ENCODE peak calls at places on chromosomes 12 and 14, in four cellular contexts. One of them, this sample, is unnamed.

GRCh38 chr12:127767631-127768030 is 499.3 kb upstream of the TMEM132C start:
- DNase-seq in H1: no peak
- DNase-seq in HepG2: no peak
- DNase-seq in K562: no peak
- DNase-seq in this sample: no peak

GRCh38 chr12:53997324-53998173 is 2.4 kb upstream of the HOXC9 start:
- DNase-seq in K562: no peak
- DNase-seq in HepG2: no peak
- DNase-seq in H1: no peak
- DNase-seq in this sample: no peak

GRCh38 chr12:98440165-98440581 is 75.2 kb upstream of the TMPO start:
- DNase-seq in K562: peak; percentile 66
- DNase-seq in H1: no peak
- DNase-seq in HepG2: no peak
- DNase-seq in this sample: peak; percentile 95

GRCh38 chr14:102232348-102232625 is 72.7 kb downstream of the MOK start:
- DNase-seq in K562: no peak
- DNase-seq in HepG2: no peak
- DNase-seq in H1: no peak
- DNase-seq in this sample: no peak

GRCh38 chr14:97441740-97442362 is 644.7 kb downstream of the VRK1 start:
- DNase-seq in K562: no peak
- DNase-seq in H1: no peak
- DNase-seq in HepG2: no peak
- DNase-seq in this sample: no peak

GRCh38 chr14:59936145-59936544 is 16.2 kb downstream of the LRRC9 start:
- DNase-seq in H1: no peak
- DNase-seq in K562: no peak
- DNase-seq in HepG2: no peak
- DNase-seq in this sample: no peak

GRCh38 chr12:9064201-9064814 is 51.4 kb downstream of the A2M start:
- DNase-seq in H1: no peak
- DNase-seq in HepG2: peak; percentile 65
- DNase-seq in K562: no peak
- DNase-seq in this sample: peak; percentile 83

GRCh38 chr12:27703720-27704452 is 6.7 kb upstream of the MRPS35 start:
- DNase-seq in H1: peak; percentile 85
- DNase-seq in HepG2: peak; percentile 75
- DNase-seq in K562: peak; percentile 60
- DNase-seq in this sample: peak; percentile 87

GRCh38 chr12:59734371-59734770 is 138.5 kb downstream of the SLC16A7 start:
- DNase-seq in H1: no peak
- DNase-seq in HepG2: no peak
- DNase-seq in K562: no peak
- DNase-seq in this sample: no peak

GRCh38 chr12:115964626-115965025 is 312.9 kb downstream of the MED13L start:
- DNase-seq in K562: no peak
- DNase-seq in H1: no peak
- DNase-seq in HepG2: no peak
- DNase-seq in this sample: no peak

GRCh38 chr12:125186471-125187147 is 121.4 kb downstream of the AACS start:
- DNase-seq in K562: no peak
- DNase-seq in HepG2: no peak
- DNase-seq in H1: peak; percentile 63
- DNase-seq in this sample: no peak

GRCh38 chr14:74085047-74085637 is 386 bp downstream of the LIN52 start:
- DNase-seq in HepG2: peak; percentile 10
- DNase-seq in K562: peak; percentile 21
- DNase-seq in H1: no peak
- DNase-seq in this sample: no peak

GRCh38 chr12:124906606-124907261 is 7.7 kb downstream of the UBC start:
- DNase-seq in K562: peak; percentile 72
- DNase-seq in HepG2: peak; percentile 93
- DNase-seq in H1: peak; percentile 92
- DNase-seq in this sample: peak; percentile 95

GRCh38 chr12:52006726-52007157 is at the start of gene TAMALIN:
- DNase-seq in K562: peak; percentile 81
- DNase-seq in H1: no peak
- DNase-seq in HepG2: no peak
- DNase-seq in this sample: peak; percentile 84

GRCh38 chr12:120538281-120539156 is 4.4 kb downstream of the RNF10 start:
- DNase-seq in H1: no peak
- DNase-seq in K562: no peak
- DNase-seq in HepG2: peak; percentile 73
- DNase-seq in this sample: peak; percentile 90

GRCh38 chr12:5953835-5954586 is 9.0 kb upstream of the ANO2 start:
- DNase-seq in H1: no peak
- DNase-seq in K562: no peak
- DNase-seq in HepG2: no peak
- DNase-seq in this sample: no peak

GRCh38 chr12:29148065-29148957 is 767 bp upstream of the FAR2 start:
- DNase-seq in K562: peak; percentile 19
- DNase-seq in H1: peak; percentile 51
- DNase-seq in HepG2: no peak
- DNase-seq in this sample: peak; percentile 20

GRCh38 chr14:34732802-34733201 is 18.4 kb upstream of the CFL2 start:
- DNase-seq in H1: no peak
- DNase-seq in K562: no peak
- DNase-seq in HepG2: peak; percentile 47
- DNase-seq in this sample: no peak

GRCh38 chr12:109757671-109758265 is 44.1 kb downstream of the FAM222A start:
- DNase-seq in K562: no peak
- DNase-seq in HepG2: no peak
- DNase-seq in H1: peak; percentile 29
- DNase-seq in this sample: no peak
- TF ChIP-seq JUN in K562: no peak
- TF ChIP-seq JUN in HepG2: no peak
- TF ChIP-seq JUN in H1: no peak
- TF ChIP-seq JUN in this sample: no peak

GRCh38 chr12:67025543-67026114 is 243.5 kb upstream of the CAND1 start:
- DNase-seq in H1: peak; percentile 91
- DNase-seq in HepG2: peak; percentile 25
- DNase-seq in K562: peak; percentile 80
- DNase-seq in this sample: peak; percentile 44
- TF ChIP-seq POLR2AphosphoS5 in H1: no peak
- TF ChIP-seq POLR2AphosphoS5 in HepG2: no peak
- TF ChIP-seq POLR2AphosphoS5 in K562: no peak
- TF ChIP-seq POLR2AphosphoS5 in this sample: no peak

GRCh38 chr12:55931780-55932545 is 1.0 kb downstream of the DGKA start:
- DNase-seq in K562: peak; percentile 67
- DNase-seq in H1: peak; percentile 73
- DNase-seq in HepG2: no peak
- DNase-seq in this sample: peak; percentile 50
- TF ChIP-seq JUN in K562: no peak
- TF ChIP-seq JUN in H1: no peak
- TF ChIP-seq JUN in HepG2: no peak
- TF ChIP-seq JUN in this sample: no peak

GRCh38 chr12:78918221-78918620 is 53.6 kb downstream of the SYT1 start:
- DNase-seq in K562: no peak
- DNase-seq in HepG2: no peak
- DNase-seq in H1: no peak
- DNase-seq in this sample: no peak

GRCh38 chr12:78914859-78915331 is 50.3 kb downstream of the SYT1 start:
- DNase-seq in HepG2: no peak
- DNase-seq in K562: no peak
- DNase-seq in H1: no peak
- DNase-seq in this sample: no peak

GRCh38 chr12:78917513-78917912 is 52.9 kb downstream of the SYT1 start:
- DNase-seq in HepG2: no peak
- DNase-seq in K562: no peak
- DNase-seq in H1: no peak
- DNase-seq in this sample: no peak

DNA sequence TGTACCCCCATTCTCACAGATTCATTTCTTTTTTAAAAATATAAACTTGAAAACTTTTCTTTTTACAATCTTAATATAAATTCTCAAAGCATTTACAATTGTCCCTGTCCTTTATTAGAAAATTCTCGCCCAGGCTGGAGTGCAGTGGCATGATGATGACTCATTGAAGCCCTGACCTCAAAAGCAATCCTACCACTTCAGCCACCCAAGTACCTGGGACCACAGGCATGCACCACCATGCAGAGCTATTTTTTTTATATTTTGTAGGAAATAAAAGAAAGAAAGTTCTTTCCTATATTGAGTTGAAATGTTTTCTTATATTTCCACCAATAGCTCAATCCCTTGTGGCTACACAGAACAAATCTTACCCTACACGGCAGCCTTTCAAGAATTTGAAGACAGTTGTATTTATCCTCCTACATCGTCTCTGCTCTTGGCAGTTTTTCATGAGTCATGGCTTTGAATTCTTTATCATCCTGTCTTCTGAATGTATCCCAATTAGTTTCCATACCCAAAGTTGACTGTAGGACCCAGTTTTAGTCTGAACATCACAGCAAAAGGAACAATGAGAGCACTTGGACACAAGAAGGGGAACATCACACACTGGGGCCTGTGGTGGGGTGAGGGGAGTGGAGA is 52.4 kb downstream of the SYT1 start:
- DNase-seq in HepG2: no peak
- DNase-seq in H1: no peak
- DNase-seq in K562: no peak
- DNase-seq in this sample: no peak
- TF ChIP-seq POLR2AphosphoS5 in HepG2: no peak
- TF ChIP-seq POLR2AphosphoS5 in H1: no peak
- TF ChIP-seq POLR2AphosphoS5 in K562: no peak
- TF ChIP-seq POLR2AphosphoS5 in this sample: no peak

GRCh38 chr14:99242816-99243795 is 28.9 kb downstream of the BCL11B start:
- DNase-seq in HepG2: no peak
- DNase-seq in K562: no peak
- DNase-seq in H1: no peak
- DNase-seq in this sample: no peak

GRCh38 chr14:99242238-99242637 is 29.8 kb downstream of the BCL11B start:
- DNase-seq in HepG2: no peak
- DNase-seq in H1: no peak
- DNase-seq in K562: no peak
- DNase-seq in this sample: no peak

GRCh38 chr14:99240512-99241313 is 31.3 kb downstream of the BCL11B start:
- DNase-seq in K562: no peak
- DNase-seq in HepG2: no peak
- DNase-seq in H1: no peak
- DNase-seq in this sample: no peak

GRCh38 chr14:99239661-99240092 is 32.3 kb downstream of the BCL11B start:
- DNase-seq in K562: no peak
- DNase-seq in H1: no peak
- DNase-seq in HepG2: no peak
- DNase-seq in this sample: no peak

GRCh38 chr14:99241314-99242035 is 30.5 kb downstream of the BCL11B start:
- DNase-seq in K562: no peak
- DNase-seq in HepG2: no peak
- DNase-seq in H1: no peak
- DNase-seq in this sample: no peak
- TF ChIP-seq JUN in K562: no peak
- TF ChIP-seq JUN in HepG2: no peak
- TF ChIP-seq JUN in H1: no peak
- TF ChIP-seq JUN in this sample: no peak

DNA sequence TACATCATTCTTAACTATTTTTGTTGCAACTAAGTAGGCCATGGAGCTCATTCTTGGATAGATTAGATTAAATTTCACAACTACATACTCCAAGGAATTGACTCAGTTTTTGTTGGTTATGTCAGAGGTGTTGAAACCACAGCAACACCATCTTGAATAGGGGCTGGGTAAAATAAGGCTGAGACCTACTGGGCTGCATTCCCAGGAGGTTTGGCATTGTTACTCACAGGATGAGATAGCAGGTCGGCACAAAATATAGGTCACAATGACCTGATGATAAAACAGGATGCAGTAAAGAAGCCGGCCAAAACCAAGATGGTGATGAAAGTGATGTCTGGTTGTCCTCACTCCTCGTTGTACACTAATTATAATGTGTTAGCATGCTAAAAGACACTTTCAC is 20.9 kb downstream of the DMAC2L start:
- DNase-seq in K562: no peak
- DNase-seq in H1: no peak
- DNase-seq in HepG2: no peak
- DNase-seq in this sample: peak; percentile 34
- TF ChIP-seq POLR2AphosphoS5 in K562: no peak
- TF ChIP-seq POLR2AphosphoS5 in H1: no peak
- TF ChIP-seq POLR2AphosphoS5 in HepG2: no peak
- TF ChIP-seq POLR2AphosphoS5 in this sample: peak; percentile 25

DNA sequence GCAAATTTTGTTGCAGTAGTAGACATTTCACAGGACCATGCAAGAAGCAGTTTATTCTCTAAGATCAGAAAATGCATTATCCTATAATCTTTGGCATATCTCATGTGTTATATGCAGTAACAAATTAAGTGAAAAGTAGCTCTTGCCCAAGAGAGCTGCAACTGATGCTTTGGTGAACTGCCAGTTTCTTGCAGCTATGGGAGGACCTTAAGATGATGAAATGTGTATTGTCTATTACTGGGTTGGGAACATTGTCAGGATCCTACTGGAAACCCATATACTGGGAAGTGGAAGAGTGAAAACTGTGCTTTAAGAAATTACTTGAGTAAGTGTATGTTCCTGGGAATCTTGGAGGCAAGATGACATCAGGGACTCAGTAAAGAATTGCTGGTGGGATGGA is 238.9 kb downstream of the DACT1 start:
- DNase-seq in HepG2: no peak
- DNase-seq in H1: no peak
- DNase-seq in K562: no peak
- DNase-seq in this sample: no peak
- TF ChIP-seq JUN in HepG2: no peak
- TF ChIP-seq JUN in H1: no peak
- TF ChIP-seq JUN in K562: no peak
- TF ChIP-seq JUN in this sample: no peak

DNA sequence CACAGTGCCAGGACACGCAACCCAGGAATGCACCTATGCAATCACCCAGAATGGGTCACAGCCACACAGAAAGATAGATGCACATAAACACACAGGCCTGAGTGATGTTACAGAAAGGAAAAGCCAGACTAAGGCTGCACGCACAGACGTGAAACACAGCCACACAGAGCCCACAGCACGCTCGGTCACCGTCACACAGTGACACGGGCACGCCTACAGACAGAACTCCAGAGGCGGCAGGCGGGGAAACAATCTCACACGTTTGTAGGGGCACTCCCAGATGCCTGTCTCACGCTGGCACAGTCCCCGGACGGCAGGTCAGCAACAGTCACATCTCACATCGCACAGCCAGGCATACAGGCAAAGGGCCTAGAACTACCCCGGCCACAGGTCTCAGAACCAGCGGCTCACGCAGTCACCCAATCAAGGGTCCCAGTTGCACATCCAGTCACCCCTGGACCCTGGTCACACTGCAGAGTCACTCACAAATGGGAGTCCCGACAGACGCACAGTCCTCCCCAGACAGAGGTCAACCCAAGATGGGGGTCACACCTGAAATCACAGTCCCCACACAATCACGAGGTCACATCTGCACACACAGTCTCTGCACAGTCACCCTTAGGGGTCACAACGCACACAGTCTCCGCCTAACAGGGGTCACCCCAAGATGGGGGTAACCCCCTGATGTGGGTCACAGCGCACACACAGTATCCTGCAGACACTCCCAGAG is 790 bp downstream of the SSH1 start:
- DNase-seq in K562: peak; percentile 45
- DNase-seq in H1: peak; percentile 67
- DNase-seq in HepG2: peak; percentile 25
- DNase-seq in this sample: peak; percentile 49
- TF ChIP-seq POLR2AphosphoS5 in K562: no peak
- TF ChIP-seq POLR2AphosphoS5 in H1: no peak
- TF ChIP-seq POLR2AphosphoS5 in HepG2: no peak
- TF ChIP-seq POLR2AphosphoS5 in this sample: peak; percentile 17